ENCODE peak calls at places on chromosomes 2 and 18, in five cellular contexts. C is HepG2, B is K562, U is H1, S is GM12878. M is an unnamed sample.

GRCh38 chr2:201821080-201821479 is 14.7 kb downstream of the CDK15 start:
- DNase-seq in C (no peak), U (no peak), S (no peak), B (no peak), M (no peak)

GRCh38 chr2:239313776-239314175 is 87.0 kb downstream of the HDAC4 start:
- DNase-seq in U (no peak), S (no peak), C (no peak), B (no peak), M (no peak)

GRCh38 chr18:63867368-63867767 is 20.1 kb upstream of the SERPINB2 start:
- DNase-seq in C (no peak), U (no peak), B (no peak), S (no peak), M (no peak)

GRCh38 chr2:19871836-19872235 is 29.9 kb downstream of the TTC32 start:
- DNase-seq in S (no peak), B (no peak), U (no peak), C (no peak), M (no peak)

GRCh38 chr2:150729495-150729955 is 242.1 kb upstream of the RND3 start:
- DNase-seq in B (no peak), C (no peak), S (peak), U (no peak), M (no peak)

GRCh38 chr2:233794128-233794658 is 16.1 kb downstream of the MROH2A start:
- DNase-seq in U (no peak), B (no peak), S (no peak), C (no peak), M (no peak)

GRCh38 chr18:25055076-25055475 is 296.9 kb downstream of the ZNF521 start:
- DNase-seq in B (no peak), S (no peak), U (no peak), C (no peak), M (no peak)

GRCh38 chr18:52694804-52695203 is 354.8 kb downstream of the DCC start:
- DNase-seq in B (peak), U (no peak), C (no peak), S (no peak), M (no peak)

GRCh38 chr2:42010743-42011298 is 37.0 kb upstream of the PKDCC start:
- DNase-seq in C (no peak), U (no peak), S (no peak), B (no peak), M (no peak)

GRCh38 chr2:47201224-47201623 is 46.1 kb upstream of the STPG4 start:
- DNase-seq in S (no peak), U (no peak), C (no peak), B (no peak), M (no peak)

GRCh38 chr2:173806761-173807160 is 158.4 kb downstream of the SP3 start:
- DNase-seq in S (no peak), B (no peak), U (no peak), C (no peak), M (no peak)

GRCh38 chr2:110783474-110783873 is 51.1 kb downstream of the ACOXL start:
- DNase-seq in U (no peak), B (no peak), S (no peak), C (no peak), M (no peak)

GRCh38 chr2:177400337-177400923 is 7.9 kb downstream of the AGPS start:
- DNase-seq in B (no peak), U (no peak), S (no peak), C (no peak), M (no peak)

GRCh38 chr2:112582314-112582746 is 2.1 kb upstream of the CHCHD5 start:
- DNase-seq in B (peak), C (peak), U (no peak), S (no peak), M (peak)

GRCh38 chr2:162828545-162828944 is 10.0 kb downstream of the KCNH7 start:
- DNase-seq in C (no peak), U (no peak), S (no peak), B (no peak), M (no peak)

GRCh38 chr2:164000171-164000570 is 264.4 kb upstream of the FIGN start:
- DNase-seq in B (no peak), U (no peak), C (no peak), S (no peak), M (no peak)

GRCh38 chr18:45935591-45936335 is 31.4 kb downstream of the EPG5 start:
- DNase-seq in C (peak), S (no peak), B (no peak), U (no peak), M (no peak)
- TF ChIP-seq YY1 in C (no peak), S (no peak), B (no peak), U (no peak), M (no peak)

GRCh38 chr18:13241083-13241892 is 22.7 kb downstream of the LDLRAD4 start:
- DNase-seq in S (no peak), U (no peak), B (no peak), C (no peak), M (no peak)
- TF ChIP-seq EZH2 in S (no peak), U (no peak), B (no peak), C (no peak), M (no peak)

GRCh38 chr2:138782378-138782777 is 2.2 kb upstream of the NXPH2 start:
- DNase-seq in B (no peak), S (no peak), U (no peak), C (no peak), M (no peak)

GRCh38 chr2:138777996-138778395 is 2.2 kb downstream of the NXPH2 start:
- DNase-seq in C (peak), S (no peak), B (no peak), U (peak), M (no peak)

GRCh38 chr2:138780908-138781307 is 718 bp upstream of the NXPH2 start:
- DNase-seq in C (no peak), U (no peak), S (no peak), B (no peak), M (no peak)

GRCh38 chr2:138780451-138780880 is 276 bp upstream of the NXPH2 start:
- DNase-seq in C (no peak), B (no peak), U (no peak), S (no peak), M (no peak)

DNA sequence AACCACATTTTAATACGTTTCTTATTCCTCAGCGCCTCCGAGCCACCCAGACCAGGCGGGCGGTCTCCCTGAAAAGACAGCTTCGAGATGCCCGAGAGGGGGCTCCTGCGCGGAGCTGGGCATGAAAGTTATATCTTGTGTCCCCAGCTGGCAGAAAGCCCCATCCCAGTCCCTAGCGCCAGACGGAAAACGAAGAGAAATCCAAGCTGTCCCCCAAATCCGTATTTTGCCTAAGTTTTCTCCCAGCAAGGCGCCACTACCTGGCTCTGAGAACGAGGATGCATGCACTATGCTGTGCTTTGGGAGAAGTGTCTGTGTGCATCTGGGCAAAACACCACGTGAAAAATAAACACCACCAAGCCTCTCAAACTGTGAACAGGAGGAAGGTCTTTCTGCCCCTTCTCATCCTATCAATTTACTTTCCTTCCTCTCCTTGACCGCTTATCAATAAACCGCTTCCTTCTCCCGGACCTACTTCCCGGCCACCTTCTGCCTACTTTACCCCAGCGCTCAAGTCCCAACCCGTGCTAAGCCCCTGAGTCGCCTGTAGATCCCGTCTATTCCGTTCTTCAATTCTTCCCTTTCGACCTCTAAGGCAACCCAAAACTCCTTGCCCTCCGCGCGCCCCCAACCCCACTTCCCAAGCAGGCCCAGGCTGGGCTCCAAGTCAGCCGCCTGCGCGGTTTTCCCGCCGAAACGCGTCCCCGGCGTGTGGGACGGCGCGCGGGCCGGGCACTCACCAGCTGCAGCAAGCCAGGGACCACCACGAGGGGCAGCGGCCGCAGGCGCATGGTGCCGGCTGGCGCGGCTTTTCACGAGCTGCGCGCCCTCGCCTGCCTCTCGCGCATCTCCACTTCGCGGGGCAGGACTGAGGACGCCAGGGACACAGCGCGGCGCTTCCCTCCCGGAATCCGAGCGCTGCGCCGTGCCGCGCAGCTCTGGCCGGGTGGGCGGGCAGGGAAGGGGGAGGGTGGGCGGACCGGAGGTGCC is at the start of gene NXPH2:
- DNase-seq in S (no peak), U (no peak), B (no peak), C (no peak), M (no peak)
- TF ChIP-seq YY1 in S (no peak), U (no peak), B (no peak), C (no peak), M (no peak)

DNA sequence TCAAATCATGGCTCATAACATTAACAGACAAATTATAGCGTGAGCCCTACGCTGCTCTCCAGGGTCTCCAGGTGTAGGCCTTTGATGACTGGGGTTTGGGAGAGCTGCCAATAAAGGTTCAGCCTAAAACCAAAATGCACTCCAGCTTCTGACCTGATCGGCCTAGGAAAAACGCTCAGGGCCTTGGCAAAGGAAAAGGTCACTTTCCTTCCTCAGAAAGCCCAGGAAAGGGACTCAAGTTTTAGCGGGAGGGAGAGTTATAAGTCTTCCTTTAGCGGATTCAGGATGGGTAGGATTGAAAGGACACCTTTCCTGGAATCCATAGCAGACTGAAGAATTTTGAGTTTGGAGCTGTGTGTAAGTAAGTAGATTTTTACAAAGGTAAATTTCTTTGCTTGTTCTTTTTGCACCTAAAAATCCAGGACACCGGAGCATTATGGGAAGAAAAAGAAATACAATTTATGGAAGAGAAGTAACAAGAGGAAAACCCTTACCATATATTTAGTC is 8.8 kb downstream of the EVX2 start:
- DNase-seq in B (no peak), S (no peak), C (no peak), U (no peak), M (no peak)
- TF ChIP-seq EZH2 in B (no peak), S (no peak), C (no peak), U (peak), M (no peak)

DNA sequence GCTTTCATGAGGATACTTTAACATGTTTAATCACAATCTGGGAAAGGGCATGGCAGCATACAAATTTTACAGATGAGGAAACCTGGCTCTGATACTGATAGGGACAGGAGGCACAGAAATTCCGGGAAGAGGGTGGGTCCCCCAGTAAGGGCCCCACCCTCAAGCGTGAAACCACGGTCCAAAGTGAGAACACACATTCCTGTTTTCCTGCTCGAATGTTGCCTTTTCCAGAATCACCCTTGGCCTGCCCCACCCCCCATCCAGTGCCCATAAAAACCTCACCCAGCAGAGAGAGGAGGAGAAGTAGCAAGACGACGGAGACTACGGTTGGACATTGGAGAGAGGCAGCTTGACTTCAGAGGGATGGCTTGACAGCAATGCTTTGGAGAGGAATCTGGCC is 98.2 kb downstream of the HIBCH start:
- DNase-seq in B (no peak), C (no peak), U (no peak), S (no peak), M (no peak)
- TF ChIP-seq YY1 in B (no peak), C (no peak), U (no peak), S (no peak), M (no peak)

GRCh38 chr2:186675380-186675779 is 18.5 kb upstream of the FAM171B start:
- DNase-seq in C (no peak), U (no peak), S (no peak), B (no peak), M (no peak)

GRCh38 chr2:186669146-186669545 is 24.7 kb upstream of the FAM171B start:
- DNase-seq in U (no peak), B (no peak), S (no peak), C (no peak), M (no peak)

DNA sequence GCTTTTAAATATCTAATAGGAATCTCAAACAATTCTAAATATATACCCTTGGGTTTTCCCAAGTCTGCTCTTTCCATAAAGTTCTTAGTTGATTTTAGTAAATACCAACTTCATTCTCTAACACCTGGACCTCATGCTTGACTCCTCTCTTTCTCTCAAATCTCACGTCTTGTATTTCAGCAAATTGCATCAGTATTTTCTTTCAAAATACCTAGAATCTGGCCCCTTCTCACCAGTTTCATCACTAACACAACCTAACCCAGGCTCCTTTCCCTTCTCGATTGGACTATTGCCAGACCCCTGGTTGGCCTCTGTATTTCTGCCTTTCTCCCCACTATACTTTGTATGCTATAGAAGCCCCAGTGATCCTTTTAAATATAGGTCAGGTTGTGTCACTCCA is 23.0 kb upstream of the FAM171B start:
- DNase-seq in U (no peak), C (no peak), B (no peak), S (no peak), M (no peak)
- TF ChIP-seq EZH2 in U (no peak), C (no peak), B (no peak), S (no peak), M (no peak)

GRCh38 chr2:219769044-219770030 is 141.9 kb downstream of the SLC4A3 start:
- DNase-seq in S (no peak), C (no peak), U (no peak), B (no peak), M (no peak)

GRCh38 chr2:219777388-219777787 is 150.0 kb downstream of the SLC4A3 start:
- DNase-seq in U (no peak), B (no peak), S (no peak), C (no peak), M (no peak)

GRCh38 chr2:219772697-219773096 is 145.3 kb downstream of the SLC4A3 start:
- DNase-seq in S (no peak), U (no peak), C (no peak), B (no peak), M (no peak)

GRCh38 chr2:219775506-219775905 is 148.1 kb downstream of the SLC4A3 start:
- DNase-seq in U (no peak), S (no peak), B (no peak), C (no peak), M (no peak)

GRCh38 chr2:219772103-219772502 is 144.7 kb downstream of the SLC4A3 start:
- DNase-seq in B (no peak), U (no peak), S (no peak), C (no peak), M (no peak)
- TF ChIP-seq YY1 in B (no peak), U (no peak), S (no peak), C (no peak), M (no peak)

GRCh38 chr18:48408111-48408726 is 964 bp downstream of the ZBTB7C start:
- DNase-seq in U (no peak), S (no peak), C (no peak), B (no peak), M (no peak)
- TF ChIP-seq EZH2 in U (peak), S (no peak), C (peak), B (no peak), M (no peak)

M was measured in HCT116.